ENCODE peak calls at places on chromosome 12, in five cellular contexts. One of them, this sample, is unnamed.

GRCh38 chr12:124026755-124027745 is 54.0 kb downstream of the ZNF664 start:
- DNase-seq in germinal center: no peak
- DNase-seq in lower leg skin: no peak
- DNase-seq in stromal cell of bone marrow: no peak
- DNase-seq in H9: peak
- DNase-seq in this sample: no peak

GRCh38 chr12:13165578-13166120 is 30.9 kb upstream of the EMP1 start:
- DNase-seq in stromal cell of bone marrow: peak
- DNase-seq in germinal center: peak
- DNase-seq in lower leg skin: peak
- DNase-seq in H9: no peak
- DNase-seq in this sample: no peak

GRCh38 chr12:96213869-96214268 is 19.7 kb downstream of the ELK3 start:
- DNase-seq in lower leg skin: no peak
- DNase-seq in germinal center: no peak
- DNase-seq in H9: no peak
- DNase-seq in stromal cell of bone marrow: no peak
- DNase-seq in this sample: no peak

GRCh38 chr12:128914908-128915563 is 61.8 kb downstream of the GLT1D1 start:
- DNase-seq in stromal cell of bone marrow: no peak
- DNase-seq in lower leg skin: no peak
- DNase-seq in germinal center: no peak
- DNase-seq in H9: no peak
- DNase-seq in this sample: no peak

GRCh38 chr12:206746-207440 is 7.1 kb downstream of the SLC6A12 start:
- DNase-seq in lower leg skin: no peak
- DNase-seq in germinal center: no peak
- DNase-seq in stromal cell of bone marrow: no peak
- DNase-seq in H9: no peak
- DNase-seq in this sample: no peak

GRCh38 chr12:54251667-54252284 is 28.1 kb downstream of the CBX5 start:
- DNase-seq in germinal center: peak
- DNase-seq in stromal cell of bone marrow: peak
- DNase-seq in H9: no peak
- DNase-seq in lower leg skin: no peak
- DNase-seq in this sample: no peak

GRCh38 chr12:4270670-4271432 is 2.7 kb upstream of the CCND2 start:
- DNase-seq in lower leg skin: peak
- DNase-seq in germinal center: peak
- DNase-seq in H9: peak
- DNase-seq in stromal cell of bone marrow: no peak
- DNase-seq in this sample: no peak

GRCh38 chr12:69309461-69309860 is 38.7 kb upstream of the LYZ start:
- DNase-seq in H9: no peak
- DNase-seq in germinal center: no peak
- DNase-seq in lower leg skin: no peak
- DNase-seq in stromal cell of bone marrow: no peak
- DNase-seq in this sample: no peak

GRCh38 chr12:49888461-49889151 is 15.1 kb downstream of the FAIM2 start:
- DNase-seq in germinal center: no peak
- DNase-seq in lower leg skin: no peak
- DNase-seq in H9: no peak
- DNase-seq in stromal cell of bone marrow: no peak
- DNase-seq in this sample: no peak

GRCh38 chr12:119940881-119941280 is 48.2 kb upstream of the BICDL1 start:
- DNase-seq in germinal center: no peak
- DNase-seq in H9: no peak
- DNase-seq in stromal cell of bone marrow: peak
- DNase-seq in lower leg skin: no peak
- DNase-seq in this sample: no peak

GRCh38 chr12:105289114-105289904 is 41.2 kb upstream of the C12orf75 start:
- DNase-seq in H9: no peak
- DNase-seq in stromal cell of bone marrow: peak
- DNase-seq in lower leg skin: no peak
- DNase-seq in germinal center: no peak
- DNase-seq in this sample: no peak

GRCh38 chr12:64400041-64400440 is 4.2 kb upstream of the XPOT start:
- DNase-seq in lower leg skin: no peak
- DNase-seq in stromal cell of bone marrow: no peak
- DNase-seq in H9: peak
- DNase-seq in germinal center: no peak
- DNase-seq in this sample: no peak

GRCh38 chr12:65779091-65779642 is 45.1 kb upstream of the HMGA2 start:
- DNase-seq in stromal cell of bone marrow: no peak
- DNase-seq in lower leg skin: no peak
- DNase-seq in H9: no peak
- DNase-seq in germinal center: no peak
- DNase-seq in this sample: no peak

GRCh38 chr12:45613306-45613705 is 116.2 kb upstream of the ARID2 start:
- DNase-seq in stromal cell of bone marrow: no peak
- DNase-seq in lower leg skin: no peak
- DNase-seq in germinal center: no peak
- DNase-seq in H9: no peak
- DNase-seq in this sample: no peak

GRCh38 chr12:22577667-22578066 is 33.3 kb upstream of the C2CD5 start:
- DNase-seq in H9: no peak
- DNase-seq in lower leg skin: no peak
- DNase-seq in germinal center: no peak
- DNase-seq in stromal cell of bone marrow: no peak
- DNase-seq in this sample: no peak

GRCh38 chr12:15580431-15580830 is 208.8 kb downstream of the EPS8 start:
- DNase-seq in lower leg skin: no peak
- DNase-seq in germinal center: no peak
- DNase-seq in H9: no peak
- DNase-seq in stromal cell of bone marrow: no peak
- DNase-seq in this sample: no peak

GRCh38 chr12:2689393-2689792 is 105.4 kb upstream of the FKBP4 start:
- DNase-seq in germinal center: no peak
- DNase-seq in stromal cell of bone marrow: no peak
- DNase-seq in H9: peak
- DNase-seq in lower leg skin: peak
- DNase-seq in this sample: no peak

GRCh38 chr12:94596596-94596995 is 53.8 kb downstream of the TMCC3 start:
- DNase-seq in H9: no peak
- DNase-seq in stromal cell of bone marrow: no peak
- DNase-seq in germinal center: no peak
- DNase-seq in lower leg skin: no peak
- DNase-seq in this sample: no peak

GRCh38 chr12:70002912-70003255 is 177.9 kb downstream of the MYRFL start:
- DNase-seq in stromal cell of bone marrow: no peak
- DNase-seq in H9: no peak
- DNase-seq in lower leg skin: no peak
- DNase-seq in germinal center: no peak
- DNase-seq in this sample: no peak

GRCh38 chr12:57124259-57124877 is 3.9 kb upstream of the LRP1 start:
- DNase-seq in lower leg skin: peak
- DNase-seq in stromal cell of bone marrow: no peak
- DNase-seq in germinal center: peak
- DNase-seq in H9: peak
- DNase-seq in this sample: no peak

GRCh38 chr12:85711735-85712390 is 124.3 kb downstream of the RASSF9 start:
- DNase-seq in germinal center: no peak
- DNase-seq in H9: no peak
- DNase-seq in stromal cell of bone marrow: no peak
- DNase-seq in lower leg skin: peak
- DNase-seq in this sample: no peak

This sample was measured in cortex of kidney.